ENCODE peak calls at places on chromosomes 7 and 10, in ten cellular contexts. G, A, Y, O, N, X, R, B, V and W are unnamed samples.

GRCh38 chr7:137081694-137082093 is 213.2 kb downstream of the CHRM2 start:
- DNase-seq in G (peak), O (no peak), X (peak), Y (peak), R (peak), B (no peak), A (peak), N (peak), V (peak), W (peak)

GRCh38 chr10:70442332-70442988 is 979 bp upstream of the NODAL start:
- DNase-seq in Y (no peak), B (no peak), N (no peak), G (no peak), A (peak), X (no peak), R (no peak), V (no peak), O (no peak), W (peak)

GRCh38 chr10:15433850-15434537 is 62.9 kb upstream of the FAM171A1 start:
- DNase-seq in Y (peak), A (no peak), O (peak), V (peak), B (no peak), N (peak), X (peak), R (peak), G (peak), W (peak)

GRCh38 chr7:112495820-112496462 is 15.2 kb downstream of the LSMEM1 start:
- DNase-seq in Y (peak), O (peak), V (peak), A (peak), B (no peak), G (peak), X (peak), N (peak), R (peak), W (peak)

GRCh38 chr10:49615721-49616120 is 1.9 kb downstream of the CHAT start:
- DNase-seq in Y (no peak), R (peak), O (no peak), B (no peak), V (no peak), A (no peak), X (no peak), N (no peak), G (no peak), W (no peak)

GRCh38 chr10:34628174-34628802 is 186.8 kb downstream of the PARD3 start:
- DNase-seq in A (peak), X (peak), G (peak), O (no peak), V (peak), B (no peak), R (peak), N (peak), Y (peak), W (no peak)

GRCh38 chr10:30985552-30985951 is 46.1 kb downstream of the ZNF438 start:
- DNase-seq in G (peak), B (no peak), Y (peak), N (peak), A (no peak), R (no peak), X (no peak), V (no peak), O (no peak), W (peak)

GRCh38 chr10:81949283-81949682 is 74.3 kb downstream of the NRG3 start:
- DNase-seq in G (no peak), X (no peak), Y (no peak), B (no peak), N (no peak), A (no peak), V (no peak), R (no peak), O (no peak), W (no peak)

GRCh38 chr10:85922363-85923129 is 444.0 kb downstream of the GRID1 start:
- DNase-seq in B (no peak), N (peak), Y (no peak), O (no peak), A (no peak), V (peak), G (no peak), R (no peak), X (no peak), W (no peak)

GRCh38 chr7:106543221-106543757 is 117.7 kb downstream of the CCDC71L start:
- DNase-seq in N (no peak), A (no peak), B (no peak), G (no peak), O (no peak), R (no peak), X (no peak), Y (no peak), V (no peak), W (no peak)

GRCh38 chr7:12630615-12630884 is 56.9 kb upstream of the ARL4A start:
- DNase-seq in X (no peak), V (no peak), O (no peak), B (no peak), R (no peak), Y (no peak), G (no peak), N (no peak), A (no peak), W (no peak)

GRCh38 chr10:10677479-10677878 is 340.2 kb upstream of the CELF2 start:
- DNase-seq in B (peak), R (peak), A (peak), V (peak), N (peak), O (peak), X (peak), Y (peak), G (peak), W (peak)

GRCh38 chr10:8039323-8039922 is 15.1 kb upstream of the GATA3 start:
- DNase-seq in O (no peak), Y (no peak), N (no peak), A (no peak), V (no peak), R (no peak), X (no peak), G (no peak), B (no peak), W (no peak)

GRCh38 chr7:91573405-91573804 is 307.1 kb downstream of the MTERF1 start:
- DNase-seq in X (no peak), O (no peak), Y (no peak), A (no peak), V (no peak), N (no peak), G (no peak), R (no peak), B (no peak), W (no peak)

GRCh38 chr7:69335331-69335730 is 262.9 kb upstream of the AUTS2 start:
- DNase-seq in N (peak), A (no peak), O (no peak), R (no peak), V (no peak), X (no peak), G (no peak), Y (no peak), B (no peak), W (no peak)

GRCh38 chr7:1176891-1177373 is 16.9 kb upstream of the ZFAND2A start:
- DNase-seq in X (peak), B (peak), G (peak), Y (no peak), N (peak), R (peak), V (peak), O (peak), A (peak), W (peak)

GRCh38 chr10:10870523-10871241 is 147.0 kb upstream of the CELF2 start:
- DNase-seq in V (no peak), G (no peak), Y (no peak), A (no peak), X (no peak), B (no peak), R (no peak), N (no peak), O (no peak), W (no peak)

GRCh38 chr10:112695539-112695938 is 248.5 kb downstream of the VTI1A start:
- DNase-seq in R (no peak), O (no peak), Y (no peak), G (no peak), X (no peak), V (no peak), N (no peak), B (no peak), A (peak), W (no peak)

GRCh38 chr10:3964516-3964915 is 179.5 kb upstream of the KLF6 start:
- DNase-seq in O (no peak), Y (no peak), B (no peak), X (no peak), N (no peak), V (no peak), R (no peak), G (no peak), A (no peak), W (no peak)
- TF ChIP-seq CTCF in O (no peak), Y (no peak), B (no peak), X (no peak), N (no peak), V (no peak), R (no peak), G (no peak), A (no peak), W (no peak)

DNA sequence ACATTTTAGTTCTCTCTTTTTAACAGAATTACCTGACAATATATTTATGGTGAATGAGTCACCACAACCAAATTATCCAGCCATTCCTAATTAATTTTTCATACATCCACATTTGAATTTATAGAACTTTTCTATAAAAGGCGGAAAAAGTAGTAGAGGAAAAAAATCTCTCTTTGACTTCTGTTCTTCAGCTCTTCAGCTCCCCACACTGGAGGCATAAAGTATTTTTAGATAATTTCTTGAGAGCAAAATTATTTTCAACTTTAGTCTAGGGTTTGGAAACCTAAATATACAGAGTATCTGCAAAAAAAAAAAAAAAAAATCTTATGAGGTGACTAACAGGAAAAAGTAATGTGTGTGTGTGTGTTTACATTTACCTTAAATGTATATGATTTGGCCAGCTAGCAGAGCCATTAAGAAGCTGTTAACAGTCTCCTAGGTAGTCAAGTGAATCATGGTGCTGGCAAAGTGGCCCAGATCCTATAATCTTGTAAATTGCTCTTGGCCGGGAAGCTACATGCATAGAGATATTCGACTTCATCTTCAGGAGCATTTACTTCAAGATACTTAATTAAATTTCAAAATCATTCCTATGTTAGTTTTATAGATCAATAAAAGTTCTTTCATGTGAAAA is 383.1 kb upstream of the STEAP1 start:
- DNase-seq in Y (no peak), A (no peak), N (no peak), R (no peak), X (no peak), O (no peak), V (no peak), G (peak), B (no peak), W (no peak)
- TF ChIP-seq CTCF in Y (no peak), A (no peak), N (no peak), R (no peak), X (no peak), O (no peak), V (no peak), G (no peak), B (no peak), W (peak)

GRCh38 chr7:3434611-3435010 is 133.6 kb downstream of the SDK1 start:
- DNase-seq in N (no peak), G (no peak), R (no peak), V (no peak), Y (no peak), X (no peak), B (no peak), O (no peak), A (no peak), W (no peak)
- TF ChIP-seq CTCF in N (no peak), G (no peak), R (no peak), V (no peak), Y (no peak), X (peak), B (no peak), O (no peak), A (no peak), W (no peak)

GRCh38 chr10:62007145-62007544 is 105.6 kb downstream of the ARID5B start:
- DNase-seq in A (no peak), X (no peak), V (no peak), O (no peak), G (no peak), B (no peak), N (no peak), Y (no peak), R (no peak), W (no peak)

GRCh38 chr10:62008196-62008595 is 106.7 kb downstream of the ARID5B start:
- DNase-seq in B (no peak), V (no peak), R (no peak), A (no peak), N (no peak), O (no peak), Y (no peak), X (no peak), G (no peak), W (no peak)

GRCh38 chr10:62005687-62006086 is 104.2 kb downstream of the ARID5B start:
- DNase-seq in N (no peak), B (no peak), Y (no peak), R (no peak), X (no peak), V (no peak), G (peak), A (no peak), O (no peak), W (no peak)

GRCh38 chr10:62002753-62003152 is 101.3 kb downstream of the ARID5B start:
- DNase-seq in X (no peak), G (no peak), Y (no peak), N (no peak), B (no peak), O (no peak), R (no peak), V (no peak), A (no peak), W (no peak)

DNA sequence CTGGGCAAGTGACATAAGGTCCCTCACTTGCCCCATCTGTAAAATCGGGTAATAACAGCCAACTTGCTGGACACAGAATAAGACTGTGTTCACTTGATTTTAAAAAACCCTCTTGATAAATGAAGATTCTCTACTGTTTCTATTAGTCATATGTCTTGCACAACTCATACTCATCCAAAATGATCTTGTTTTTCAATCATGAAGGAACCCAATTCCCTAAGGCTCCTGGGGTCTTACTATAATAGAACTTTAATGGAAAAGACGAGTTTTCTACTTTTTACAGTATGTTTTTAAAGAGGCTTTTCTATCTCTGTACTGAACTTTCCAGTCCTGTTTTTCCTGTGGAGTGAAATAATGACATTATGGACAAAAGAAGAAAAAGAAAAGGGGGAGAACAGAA is 103.8 kb downstream of the ARID5B start:
- DNase-seq in G (peak), N (peak), X (no peak), V (no peak), R (no peak), O (no peak), A (no peak), Y (no peak), B (no peak), W (no peak)
- TF ChIP-seq CTCF in G (no peak), N (no peak), X (no peak), V (no peak), R (no peak), O (no peak), A (no peak), Y (no peak), B (no peak), W (no peak)